ENCODE peak calls at places on chromosome 6, in ten cellular contexts. One of them, this sample, is unnamed.

GRCh38 chr6:89145962-89146747 is at the start of gene PM20D2:
- DNase-seq in effector memory CD8-positive, alpha-beta T cell: peak; percentile 55
- DNase-seq in amniotic stem cell: no peak
- DNase-seq in left ventricle myocardium inferior: peak; percentile 65
- DNase-seq in dorsolateral prefrontal cortex: peak; percentile 50
- DNase-seq in putamen: peak; percentile 17
- DNase-seq in activated CD4-positive, alpha-beta T cell treated with anti-CD3 and anti-CD28 coated beads, Interleukin-2, amount 50 U/mL, for 24 hours: peak; percentile 46
- DNase-seq in NCI-H345: peak; percentile 79
- DNase-seq in nephron progenitor cell: peak; percentile 75
- DNase-seq in effector CD8-positive, alpha-beta T cell: peak; percentile 44
- DNase-seq in this sample: peak; percentile 67

GRCh38 chr6:49220293-49220692 is 242.8 kb downstream of the MMUT start:
- DNase-seq in effector memory CD8-positive, alpha-beta T cell: no peak
- DNase-seq in amniotic stem cell: no peak
- DNase-seq in left ventricle myocardium inferior: no peak
- DNase-seq in dorsolateral prefrontal cortex: no peak
- DNase-seq in putamen: no peak
- DNase-seq in activated CD4-positive, alpha-beta T cell treated with anti-CD3 and anti-CD28 coated beads, Interleukin-2, amount 50 U/mL, for 24 hours: no peak
- DNase-seq in NCI-H345: no peak
- DNase-seq in nephron progenitor cell: no peak
- DNase-seq in effector CD8-positive, alpha-beta T cell: no peak
- DNase-seq in this sample: no peak

GRCh38 chr6:44176935-44177509 is 18.4 kb downstream of the CAPN11 start:
- DNase-seq in effector memory CD8-positive, alpha-beta T cell: no peak
- DNase-seq in amniotic stem cell: no peak
- DNase-seq in left ventricle myocardium inferior: no peak
- DNase-seq in dorsolateral prefrontal cortex: no peak
- DNase-seq in putamen: no peak
- DNase-seq in activated CD4-positive, alpha-beta T cell treated with anti-CD3 and anti-CD28 coated beads, Interleukin-2, amount 50 U/mL, for 24 hours: no peak
- DNase-seq in NCI-H345: no peak
- DNase-seq in nephron progenitor cell: no peak
- DNase-seq in effector CD8-positive, alpha-beta T cell: peak; percentile 12
- DNase-seq in this sample: no peak

GRCh38 chr6:162538643-162539064 is 188.9 kb downstream of the PRKN start:
- DNase-seq in effector memory CD8-positive, alpha-beta T cell: no peak
- DNase-seq in amniotic stem cell: no peak
- DNase-seq in left ventricle myocardium inferior: peak; percentile 85
- DNase-seq in dorsolateral prefrontal cortex: no peak
- DNase-seq in putamen: no peak
- DNase-seq in activated CD4-positive, alpha-beta T cell treated with anti-CD3 and anti-CD28 coated beads, Interleukin-2, amount 50 U/mL, for 24 hours: no peak
- DNase-seq in NCI-H345: no peak
- DNase-seq in nephron progenitor cell: no peak
- DNase-seq in effector CD8-positive, alpha-beta T cell: no peak
- DNase-seq in this sample: no peak

GRCh38 chr6:166465671-166466087 is 82.9 kb upstream of the MPC1 start:
- DNase-seq in effector memory CD8-positive, alpha-beta T cell: no peak
- DNase-seq in amniotic stem cell: peak; percentile 18
- DNase-seq in left ventricle myocardium inferior: peak; percentile 42
- DNase-seq in dorsolateral prefrontal cortex: peak; percentile 64
- DNase-seq in putamen: peak; percentile 57
- DNase-seq in activated CD4-positive, alpha-beta T cell treated with anti-CD3 and anti-CD28 coated beads, Interleukin-2, amount 50 U/mL, for 24 hours: no peak
- DNase-seq in NCI-H345: no peak
- DNase-seq in nephron progenitor cell: no peak
- DNase-seq in effector CD8-positive, alpha-beta T cell: no peak
- DNase-seq in this sample: peak; percentile 76

GRCh38 chr6:97626586-97627441 is 343.8 kb upstream of the MMS22L start:
- DNase-seq in effector memory CD8-positive, alpha-beta T cell: no peak
- DNase-seq in amniotic stem cell: no peak
- DNase-seq in left ventricle myocardium inferior: no peak
- DNase-seq in dorsolateral prefrontal cortex: no peak
- DNase-seq in putamen: peak; percentile 49
- DNase-seq in activated CD4-positive, alpha-beta T cell treated with anti-CD3 and anti-CD28 coated beads, Interleukin-2, amount 50 U/mL, for 24 hours: no peak
- DNase-seq in NCI-H345: peak; percentile 36
- DNase-seq in nephron progenitor cell: peak; percentile 4
- DNase-seq in effector CD8-positive, alpha-beta T cell: no peak
- DNase-seq in this sample: no peak

GRCh38 chr6:109791301-109791700 is 100.2 kb downstream of the FIG4 start:
- DNase-seq in effector memory CD8-positive, alpha-beta T cell: no peak
- DNase-seq in amniotic stem cell: no peak
- DNase-seq in left ventricle myocardium inferior: no peak
- DNase-seq in dorsolateral prefrontal cortex: no peak
- DNase-seq in putamen: peak; percentile 24
- DNase-seq in activated CD4-positive, alpha-beta T cell treated with anti-CD3 and anti-CD28 coated beads, Interleukin-2, amount 50 U/mL, for 24 hours: no peak
- DNase-seq in NCI-H345: no peak
- DNase-seq in nephron progenitor cell: peak; percentile 51
- DNase-seq in effector CD8-positive, alpha-beta T cell: no peak
- DNase-seq in this sample: peak; percentile 65

GRCh38 chr6:28401172-28401571 is 1.6 kb upstream of the ZSCAN12 start:
- DNase-seq in effector memory CD8-positive, alpha-beta T cell: no peak
- DNase-seq in amniotic stem cell: no peak
- DNase-seq in left ventricle myocardium inferior: no peak
- DNase-seq in dorsolateral prefrontal cortex: no peak
- DNase-seq in putamen: no peak
- DNase-seq in activated CD4-positive, alpha-beta T cell treated with anti-CD3 and anti-CD28 coated beads, Interleukin-2, amount 50 U/mL, for 24 hours: no peak
- DNase-seq in NCI-H345: no peak
- DNase-seq in nephron progenitor cell: no peak
- DNase-seq in effector CD8-positive, alpha-beta T cell: no peak
- DNase-seq in this sample: no peak

GRCh38 chr6:149559389-149559788 is 6.8 kb upstream of the GINM1 start:
- DNase-seq in effector memory CD8-positive, alpha-beta T cell: no peak
- DNase-seq in amniotic stem cell: no peak
- DNase-seq in left ventricle myocardium inferior: no peak
- DNase-seq in dorsolateral prefrontal cortex: no peak
- DNase-seq in putamen: no peak
- DNase-seq in activated CD4-positive, alpha-beta T cell treated with anti-CD3 and anti-CD28 coated beads, Interleukin-2, amount 50 U/mL, for 24 hours: no peak
- DNase-seq in NCI-H345: no peak
- DNase-seq in nephron progenitor cell: no peak
- DNase-seq in effector CD8-positive, alpha-beta T cell: no peak
- DNase-seq in this sample: no peak

GRCh38 chr6:82866446-82866845 is 199.2 kb downstream of the UBE3D start:
- DNase-seq in effector memory CD8-positive, alpha-beta T cell: no peak
- DNase-seq in amniotic stem cell: no peak
- DNase-seq in left ventricle myocardium inferior: no peak
- DNase-seq in dorsolateral prefrontal cortex: no peak
- DNase-seq in putamen: no peak
- DNase-seq in activated CD4-positive, alpha-beta T cell treated with anti-CD3 and anti-CD28 coated beads, Interleukin-2, amount 50 U/mL, for 24 hours: no peak
- DNase-seq in NCI-H345: no peak
- DNase-seq in nephron progenitor cell: no peak
- DNase-seq in effector CD8-positive, alpha-beta T cell: no peak
- DNase-seq in this sample: no peak

GRCh38 chr6:111338843-111339242 is 144.2 kb downstream of the REV3L start:
- DNase-seq in effector memory CD8-positive, alpha-beta T cell: no peak
- DNase-seq in amniotic stem cell: no peak
- DNase-seq in left ventricle myocardium inferior: no peak
- DNase-seq in dorsolateral prefrontal cortex: no peak
- DNase-seq in putamen: no peak
- DNase-seq in activated CD4-positive, alpha-beta T cell treated with anti-CD3 and anti-CD28 coated beads, Interleukin-2, amount 50 U/mL, for 24 hours: no peak
- DNase-seq in NCI-H345: no peak
- DNase-seq in nephron progenitor cell: no peak
- DNase-seq in effector CD8-positive, alpha-beta T cell: no peak
- DNase-seq in this sample: no peak

GRCh38 chr6:105596284-105596755 is 193.4 kb upstream of the PREP start:
- DNase-seq in effector memory CD8-positive, alpha-beta T cell: no peak
- DNase-seq in amniotic stem cell: peak; percentile 50
- DNase-seq in left ventricle myocardium inferior: no peak
- DNase-seq in dorsolateral prefrontal cortex: no peak
- DNase-seq in putamen: no peak
- DNase-seq in activated CD4-positive, alpha-beta T cell treated with anti-CD3 and anti-CD28 coated beads, Interleukin-2, amount 50 U/mL, for 24 hours: no peak
- DNase-seq in NCI-H345: no peak
- DNase-seq in nephron progenitor cell: no peak
- DNase-seq in effector CD8-positive, alpha-beta T cell: no peak
- DNase-seq in this sample: no peak

GRCh38 chr6:170080828-170081368 is 210.0 kb downstream of the DLL1 start:
- DNase-seq in effector memory CD8-positive, alpha-beta T cell: no peak
- DNase-seq in amniotic stem cell: no peak
- DNase-seq in left ventricle myocardium inferior: peak; percentile 12
- DNase-seq in dorsolateral prefrontal cortex: no peak
- DNase-seq in putamen: no peak
- DNase-seq in activated CD4-positive, alpha-beta T cell treated with anti-CD3 and anti-CD28 coated beads, Interleukin-2, amount 50 U/mL, for 24 hours: no peak
- DNase-seq in NCI-H345: peak; percentile 64
- DNase-seq in nephron progenitor cell: peak; percentile 33
- DNase-seq in effector CD8-positive, alpha-beta T cell: no peak
- DNase-seq in this sample: peak; percentile 25

GRCh38 chr6:89133981-89134380 is 11.9 kb upstream of the PM20D2 start:
- DNase-seq in effector memory CD8-positive, alpha-beta T cell: no peak
- DNase-seq in amniotic stem cell: no peak
- DNase-seq in left ventricle myocardium inferior: no peak
- DNase-seq in dorsolateral prefrontal cortex: no peak
- DNase-seq in putamen: no peak
- DNase-seq in activated CD4-positive, alpha-beta T cell treated with anti-CD3 and anti-CD28 coated beads, Interleukin-2, amount 50 U/mL, for 24 hours: no peak
- DNase-seq in NCI-H345: no peak
- DNase-seq in nephron progenitor cell: no peak
- DNase-seq in effector CD8-positive, alpha-beta T cell: no peak
- DNase-seq in this sample: no peak

GRCh38 chr6:43803055-43803782 is 33.2 kb downstream of the VEGFA start:
- DNase-seq in effector memory CD8-positive, alpha-beta T cell: no peak
- DNase-seq in amniotic stem cell: no peak
- DNase-seq in left ventricle myocardium inferior: peak; percentile 52
- DNase-seq in dorsolateral prefrontal cortex: no peak
- DNase-seq in putamen: no peak
- DNase-seq in activated CD4-positive, alpha-beta T cell treated with anti-CD3 and anti-CD28 coated beads, Interleukin-2, amount 50 U/mL, for 24 hours: no peak
- DNase-seq in NCI-H345: no peak
- DNase-seq in nephron progenitor cell: no peak
- DNase-seq in effector CD8-positive, alpha-beta T cell: no peak
- DNase-seq in this sample: no peak

GRCh38 chr6:103036846-103037245 is 1643.3 kb downstream of the GRIK2 start:
- DNase-seq in effector memory CD8-positive, alpha-beta T cell: no peak
- DNase-seq in amniotic stem cell: no peak
- DNase-seq in left ventricle myocardium inferior: no peak
- DNase-seq in dorsolateral prefrontal cortex: no peak
- DNase-seq in putamen: no peak
- DNase-seq in activated CD4-positive, alpha-beta T cell treated with anti-CD3 and anti-CD28 coated beads, Interleukin-2, amount 50 U/mL, for 24 hours: no peak
- DNase-seq in NCI-H345: no peak
- DNase-seq in nephron progenitor cell: no peak
- DNase-seq in effector CD8-positive, alpha-beta T cell: no peak
- DNase-seq in this sample: no peak

GRCh38 chr6:152057832-152058498 is 250.5 kb downstream of the ESR1 start:
- DNase-seq in effector memory CD8-positive, alpha-beta T cell: no peak
- DNase-seq in amniotic stem cell: no peak
- DNase-seq in left ventricle myocardium inferior: no peak
- DNase-seq in dorsolateral prefrontal cortex: no peak
- DNase-seq in putamen: no peak
- DNase-seq in activated CD4-positive, alpha-beta T cell treated with anti-CD3 and anti-CD28 coated beads, Interleukin-2, amount 50 U/mL, for 24 hours: no peak
- DNase-seq in NCI-H345: no peak
- DNase-seq in nephron progenitor cell: no peak
- DNase-seq in effector CD8-positive, alpha-beta T cell: no peak
- DNase-seq in this sample: no peak

GRCh38 chr6:157054531-157054979 is 268.8 kb downstream of the TMEM242 start:
- DNase-seq in effector memory CD8-positive, alpha-beta T cell: peak; percentile 40
- DNase-seq in amniotic stem cell: no peak
- DNase-seq in left ventricle myocardium inferior: no peak
- DNase-seq in dorsolateral prefrontal cortex: no peak
- DNase-seq in putamen: no peak
- DNase-seq in activated CD4-positive, alpha-beta T cell treated with anti-CD3 and anti-CD28 coated beads, Interleukin-2, amount 50 U/mL, for 24 hours: no peak
- DNase-seq in NCI-H345: no peak
- DNase-seq in nephron progenitor cell: no peak
- DNase-seq in effector CD8-positive, alpha-beta T cell: no peak
- DNase-seq in this sample: no peak

GRCh38 chr6:157592980-157593379 is 212.0 kb downstream of the ZDHHC14 start:
- DNase-seq in effector memory CD8-positive, alpha-beta T cell: no peak
- DNase-seq in amniotic stem cell: no peak
- DNase-seq in left ventricle myocardium inferior: no peak
- DNase-seq in dorsolateral prefrontal cortex: no peak
- DNase-seq in putamen: no peak
- DNase-seq in activated CD4-positive, alpha-beta T cell treated with anti-CD3 and anti-CD28 coated beads, Interleukin-2, amount 50 U/mL, for 24 hours: no peak
- DNase-seq in NCI-H345: no peak
- DNase-seq in nephron progenitor cell: no peak
- DNase-seq in effector CD8-positive, alpha-beta T cell: no peak
- DNase-seq in this sample: no peak

GRCh38 chr6:18211338-18211737 is 53.0 kb downstream of the DEK start:
- DNase-seq in effector memory CD8-positive, alpha-beta T cell: no peak
- DNase-seq in amniotic stem cell: no peak
- DNase-seq in left ventricle myocardium inferior: no peak
- DNase-seq in dorsolateral prefrontal cortex: no peak
- DNase-seq in putamen: no peak
- DNase-seq in activated CD4-positive, alpha-beta T cell treated with anti-CD3 and anti-CD28 coated beads, Interleukin-2, amount 50 U/mL, for 24 hours: no peak
- DNase-seq in NCI-H345: no peak
- DNase-seq in nephron progenitor cell: no peak
- DNase-seq in effector CD8-positive, alpha-beta T cell: no peak
- DNase-seq in this sample: no peak

GRCh38 chr6:108689279-108690161 is 128.8 kb downstream of the FOXO3 start:
- DNase-seq in effector memory CD8-positive, alpha-beta T cell: no peak
- DNase-seq in amniotic stem cell: no peak
- DNase-seq in left ventricle myocardium inferior: peak; percentile 88
- DNase-seq in dorsolateral prefrontal cortex: peak; percentile 34
- DNase-seq in putamen: peak; percentile 41
- DNase-seq in activated CD4-positive, alpha-beta T cell treated with anti-CD3 and anti-CD28 coated beads, Interleukin-2, amount 50 U/mL, for 24 hours: no peak
- DNase-seq in NCI-H345: no peak
- DNase-seq in nephron progenitor cell: no peak
- DNase-seq in effector CD8-positive, alpha-beta T cell: no peak
- DNase-seq in this sample: peak; percentile 63

GRCh38 chr6:152598858-152599537 is 38.2 kb downstream of the SYNE1 start:
- DNase-seq in effector memory CD8-positive, alpha-beta T cell: no peak
- DNase-seq in amniotic stem cell: no peak
- DNase-seq in left ventricle myocardium inferior: no peak
- DNase-seq in dorsolateral prefrontal cortex: no peak
- DNase-seq in putamen: peak; percentile 72
- DNase-seq in activated CD4-positive, alpha-beta T cell treated with anti-CD3 and anti-CD28 coated beads, Interleukin-2, amount 50 U/mL, for 24 hours: no peak
- DNase-seq in NCI-H345: no peak
- DNase-seq in nephron progenitor cell: no peak
- DNase-seq in effector CD8-positive, alpha-beta T cell: no peak
- DNase-seq in this sample: peak; percentile 67

GRCh38 chr6:43763133-43763797 is 6.7 kb upstream of the VEGFA start:
- DNase-seq in effector memory CD8-positive, alpha-beta T cell: no peak
- DNase-seq in amniotic stem cell: no peak
- DNase-seq in left ventricle myocardium inferior: no peak
- DNase-seq in dorsolateral prefrontal cortex: no peak
- DNase-seq in putamen: no peak
- DNase-seq in activated CD4-positive, alpha-beta T cell treated with anti-CD3 and anti-CD28 coated beads, Interleukin-2, amount 50 U/mL, for 24 hours: no peak
- DNase-seq in NCI-H345: no peak
- DNase-seq in nephron progenitor cell: no peak
- DNase-seq in effector CD8-positive, alpha-beta T cell: no peak
- DNase-seq in this sample: no peak

GRCh38 chr6:35017461-35018183 is 123.5 kb downstream of the TCP11 start:
- DNase-seq in effector memory CD8-positive, alpha-beta T cell: no peak
- DNase-seq in amniotic stem cell: no peak
- DNase-seq in left ventricle myocardium inferior: peak; percentile 58
- DNase-seq in dorsolateral prefrontal cortex: no peak
- DNase-seq in putamen: no peak
- DNase-seq in activated CD4-positive, alpha-beta T cell treated with anti-CD3 and anti-CD28 coated beads, Interleukin-2, amount 50 U/mL, for 24 hours: no peak
- DNase-seq in NCI-H345: no peak
- DNase-seq in nephron progenitor cell: peak; percentile 8
- DNase-seq in effector CD8-positive, alpha-beta T cell: no peak
- DNase-seq in this sample: no peak

GRCh38 chr6:2063547-2063946 is 181.9 kb downstream of the GMDS start:
- DNase-seq in effector memory CD8-positive, alpha-beta T cell: no peak
- DNase-seq in amniotic stem cell: no peak
- DNase-seq in left ventricle myocardium inferior: no peak
- DNase-seq in dorsolateral prefrontal cortex: no peak
- DNase-seq in putamen: no peak
- DNase-seq in activated CD4-positive, alpha-beta T cell treated with anti-CD3 and anti-CD28 coated beads, Interleukin-2, amount 50 U/mL, for 24 hours: no peak
- DNase-seq in NCI-H345: peak; percentile 36
- DNase-seq in nephron progenitor cell: no peak
- DNase-seq in effector CD8-positive, alpha-beta T cell: no peak
- DNase-seq in this sample: no peak

GRCh38 chr6:130778946-130779657 is 48.1 kb upstream of the SMLR1 start:
- DNase-seq in effector memory CD8-positive, alpha-beta T cell: no peak
- DNase-seq in amniotic stem cell: peak; percentile 67
- DNase-seq in left ventricle myocardium inferior: no peak
- DNase-seq in dorsolateral prefrontal cortex: no peak
- DNase-seq in putamen: no peak
- DNase-seq in activated CD4-positive, alpha-beta T cell treated with anti-CD3 and anti-CD28 coated beads, Interleukin-2, amount 50 U/mL, for 24 hours: no peak
- DNase-seq in NCI-H345: no peak
- DNase-seq in nephron progenitor cell: no peak
- DNase-seq in effector CD8-positive, alpha-beta T cell: no peak
- DNase-seq in this sample: no peak

GRCh38 chr6:158408552-158409130 is 96.4 kb downstream of the TULP4 start:
- DNase-seq in effector memory CD8-positive, alpha-beta T cell: no peak
- DNase-seq in amniotic stem cell: no peak
- DNase-seq in left ventricle myocardium inferior: peak; percentile 70
- DNase-seq in dorsolateral prefrontal cortex: peak; percentile 50
- DNase-seq in putamen: peak; percentile 83
- DNase-seq in activated CD4-positive, alpha-beta T cell treated with anti-CD3 and anti-CD28 coated beads, Interleukin-2, amount 50 U/mL, for 24 hours: no peak
- DNase-seq in NCI-H345: no peak
- DNase-seq in nephron progenitor cell: peak; percentile 8
- DNase-seq in effector CD8-positive, alpha-beta T cell: no peak
- DNase-seq in this sample: peak; percentile 69